ENCODE peak calls at places on chromosomes 4 and X, in nine cellular contexts. L is HFFc6, F is fibroblast of the aortic adventitia, V is mammary epithelial cell, W is brain microvascular endothelial cell, C is progenitor cell of endocrine pancreas, K is pancreas, P is stomach, A is endothelial cell. X is an unnamed sample.

GRCh38 chr4:120977435-120977997 is 55.0 kb upstream of the PRDM5 start:
- DNase-seq in L (peak; percentile 64), F (peak; percentile 78), V (peak; percentile 47), W (peak; percentile 63), C (no peak), K (peak; percentile 31), P (no peak), A (peak; percentile 9), X (peak; percentile 22)

GRCh38 chr4:8709729-8710360 is 117.3 kb downstream of the CPZ start:
- DNase-seq in L (no peak), F (no peak), V (no peak), W (no peak), C (no peak), K (no peak), P (no peak), A (no peak), X (no peak)

GRCh38 chrX:116276191-116276700 is 105.7 kb downstream of the AGTR2 start:
- DNase-seq in L (no peak), F (no peak), V (no peak), W (peak; percentile 14), C (no peak), K (no peak), P (no peak), A (no peak), X (no peak)

GRCh38 chrX:17025903-17026302 is 79.4 kb downstream of the REPS2 start:
- DNase-seq in L (no peak), F (no peak), V (no peak), W (no peak), C (no peak), K (no peak), P (no peak), A (no peak), X (no peak)

GRCh38 chr4:149972407-149972806 is 105.8 kb upstream of the DCLK2 start:
- DNase-seq in L (no peak), F (no peak), V (no peak), W (no peak), C (no peak), K (no peak), P (no peak), A (no peak), X (peak; percentile 52)

GRCh38 chrX:15745179-15745578 is 7.1 kb downstream of the CA5B start:
- DNase-seq in L (no peak), F (no peak), V (peak; percentile 26), W (no peak), C (no peak), K (no peak), P (no peak), A (no peak), X (no peak)

GRCh38 chr4:107896158-107896645 is 35.1 kb upstream of the CYP2U1 start:
- DNase-seq in L (peak; percentile 97), F (peak; percentile 97), V (peak; percentile 98), W (peak; percentile 94), C (no peak), K (no peak), P (no peak), A (no peak), X (peak; percentile 84)

GRCh38 chr4:65580551-65580950 is 89.7 kb downstream of the EPHA5 start:
- DNase-seq in L (no peak), F (peak; percentile 24), V (no peak), W (no peak), C (no peak), K (no peak), P (no peak), A (no peak), X (no peak)

GRCh38 chr4:95728145-95728544 is 111.7 kb upstream of the PDHA2 start:
- DNase-seq in L (no peak), F (peak; percentile 15), V (peak; percentile 86), W (peak; percentile 12), C (no peak), K (no peak), P (no peak), A (no peak), X (no peak)

GRCh38 chr4:51963871-51964513 is 56.2 kb downstream of the LRRC66 start:
- DNase-seq in L (no peak), F (no peak), V (no peak), W (no peak), C (no peak), K (no peak), P (no peak), A (no peak), X (no peak)

GRCh38 chr4:186904104-186904503 is 180.4 kb upstream of the FAT1 start:
- DNase-seq in L (peak; percentile 86), F (peak; percentile 61), V (peak; percentile 84), W (peak; percentile 77), C (no peak), K (no peak), P (no peak), A (no peak), X (peak; percentile 29)

GRCh38 chrX:148380614-148381561 is 119.5 kb upstream of the AFF2 start:
- DNase-seq in L (no peak), F (no peak), V (peak; percentile 2), W (no peak), C (no peak), K (no peak), P (no peak), A (no peak), X (no peak)

GRCh38 chrX:130109429-130110378 is 593 bp downstream of the ELF4 start:
- DNase-seq in L (peak; percentile 19), F (peak; percentile 54), V (no peak), W (no peak), C (no peak), K (no peak), P (no peak), A (no peak), X (no peak)

GRCh38 chr4:37541956-37542355 is 144.2 kb downstream of the RELL1 start:
- DNase-seq in L (no peak), F (no peak), V (no peak), W (no peak), C (no peak), K (no peak), P (no peak), A (no peak), X (no peak)

GRCh38 chrX:136779346-136779781 is 1.4 kb downstream of the ARHGEF6 start:
- DNase-seq in L (no peak), F (no peak), V (no peak), W (no peak), C (no peak), K (no peak), P (no peak), A (no peak), X (no peak)

GRCh38 chr4:117164338-117164737 is 79.0 kb upstream of the TRAM1L1 start:
- DNase-seq in L (no peak), F (no peak), V (no peak), W (no peak), C (no peak), K (no peak), P (no peak), A (no peak), X (no peak)

GRCh38 chr4:184262901-184263300 is 45.2 kb upstream of the ENPP6 start:
- DNase-seq in L (peak; percentile 44), F (peak; percentile 68), V (peak; percentile 72), W (peak; percentile 57), C (no peak), K (no peak), P (no peak), A (no peak), X (no peak)

GRCh38 chrX:74297766-74298165 is 6.2 kb upstream of the ZCCHC13 start:
- DNase-seq in L (no peak), F (no peak), V (peak; percentile 29), W (no peak), C (no peak), K (no peak), P (no peak), A (no peak), X (no peak)

GRCh38 chr4:150218447-150218846 is 140.2 kb downstream of the DCLK2 start:
- DNase-seq in L (no peak), F (no peak), V (no peak), W (no peak), C (no peak), K (no peak), P (no peak), A (no peak), X (no peak)

DNA sequence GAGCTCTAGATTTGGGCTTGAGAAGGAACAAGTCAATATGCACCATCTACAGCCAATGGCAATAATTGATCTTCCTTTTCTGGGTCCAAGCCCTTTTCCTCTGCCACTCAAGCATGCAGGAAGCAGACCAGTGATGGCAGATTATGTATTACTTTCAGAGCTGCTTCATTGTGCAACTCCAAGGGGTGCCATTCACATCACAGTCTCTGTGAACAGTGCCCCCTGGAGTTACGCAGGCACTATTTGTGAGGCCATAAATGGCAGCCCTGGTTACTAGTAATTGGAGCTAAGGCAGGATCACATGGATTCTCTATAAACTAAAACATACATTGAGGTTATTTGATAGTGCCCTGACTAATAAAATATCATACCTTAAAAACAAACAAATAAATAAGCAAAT is 313.4 kb upstream of the SLC7A11 start:
- DNase-seq in L (peak; percentile 25), F (no peak), V (no peak), W (no peak), C (no peak), K (no peak), P (no peak), A (peak; percentile 9), X (no peak)
- TF ChIP-seq CTCF in L (peak; percentile 63), F (no peak), V (peak; percentile 29), W (peak; percentile 54), C (peak; percentile 41), K (no peak), P (no peak), A (no peak), X (peak; percentile 42)

DNA sequence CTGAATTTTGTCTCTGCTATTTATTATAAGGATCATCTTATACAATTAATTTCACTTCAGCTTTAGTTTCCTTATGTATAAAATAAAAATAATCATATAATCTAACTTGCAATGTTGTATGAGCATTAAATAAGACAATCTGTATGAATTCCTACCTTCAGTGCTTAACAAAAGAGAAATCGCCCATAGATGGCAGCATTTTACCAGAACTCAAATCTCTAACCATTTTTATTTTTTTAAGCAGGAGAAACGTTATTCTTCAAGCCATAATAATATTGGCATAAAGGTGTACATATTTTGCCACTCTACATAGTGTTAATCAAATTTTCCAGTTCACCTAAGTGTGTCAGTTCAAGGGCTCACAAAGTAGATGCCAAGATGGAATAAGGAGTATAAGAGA is 78.8 kb downstream of the TMEM47 start:
- DNase-seq in L (peak; percentile 34), F (peak; percentile 73), V (peak; percentile 10), W (peak; percentile 32), C (no peak), K (no peak), P (no peak), A (no peak), X (no peak)
- TF ChIP-seq CTCF in L (peak; percentile 76), F (peak; percentile 38), V (peak; percentile 50), W (peak; percentile 26), C (peak; percentile 71), K (no peak), P (peak; percentile 11), A (no peak), X (no peak)

GRCh38 chr4:125244848-125245450 is 69.8 kb upstream of the FAT4 start:
- DNase-seq in L (peak; percentile 10), F (peak; percentile 67), V (peak; percentile 14), W (no peak), C (no peak), K (no peak), P (no peak), A (no peak), X (no peak)
- TF ChIP-seq CTCF in L (peak; percentile 78), F (peak; percentile 39), V (peak; percentile 36), W (no peak), C (peak; percentile 58), K (no peak), P (peak; percentile 16), A (peak; percentile 46), X (no peak)

DNA sequence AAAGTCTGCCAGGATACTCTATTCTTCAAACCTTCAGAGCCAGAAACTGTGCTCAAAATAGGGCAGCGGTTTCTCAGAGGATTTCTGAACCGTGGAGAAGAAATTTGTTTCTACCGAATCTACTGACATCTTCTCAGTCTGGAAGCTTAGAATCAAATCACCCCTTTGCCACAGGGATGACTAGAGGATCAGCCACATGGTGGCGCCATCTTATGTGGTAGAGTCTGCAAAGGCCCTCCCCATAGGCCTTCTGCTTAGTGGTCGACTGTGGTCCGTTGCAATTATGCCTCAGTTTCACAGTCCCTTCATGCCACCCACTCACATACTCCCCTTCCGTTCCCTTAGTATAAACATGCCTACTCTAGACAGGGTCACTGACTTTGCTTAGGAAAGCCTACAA is 680.7 kb upstream of the SPANXN1 start:
- DNase-seq in L (no peak), F (no peak), V (no peak), W (no peak), C (no peak), K (no peak), P (no peak), A (no peak), X (no peak)
- TF ChIP-seq CTCF in L (no peak), F (no peak), V (no peak), W (no peak), C (no peak), K (no peak), P (no peak), A (no peak), X (no peak)